ENCODE peak calls at places on chromosome 21, in nine cellular contexts. T is RWPE1, G is WTC11, S is IMR-90, R is PC-3, E is transverse colon, Y is cardiac muscle cell, Z is kidney epithelial cell, Q is left ventricle myocardium inferior. W is an unnamed sample.

GRCh38 chr21:15520811-15521643 is 208.8 kb upstream of the USP25 start:
- DNase-seq in T (peak), G (no peak), S (peak), R (peak), E (no peak), Y (no peak), Z (no peak), Q (no peak), W (no peak)

GRCh38 chr21:46294647-46295176 is 8.6 kb downstream of the YBEY start:
- DNase-seq in T (no peak), G (no peak), S (peak), R (no peak), E (no peak), Y (peak), Z (peak), Q (peak), W (peak)

GRCh38 chr21:34037446-34037845 is 35.9 kb upstream of the MRPS6 start:
- DNase-seq in T (peak), G (no peak), S (peak), R (peak), E (no peak), Y (peak), Z (no peak), Q (no peak), W (no peak)

GRCh38 chr21:14878971-14879370 is 185.8 kb downstream of the NRIP1 start:
- DNase-seq in T (peak), G (no peak), S (no peak), R (peak), E (no peak), Y (no peak), Z (no peak), Q (no peak), W (no peak)

GRCh38 chr21:23601549-23601948 is 2005.7 kb downstream of the MRPL39 start:
- DNase-seq in T (no peak), G (no peak), S (no peak), R (no peak), E (no peak), Y (no peak), Z (no peak), Q (no peak), W (no peak)

GRCh38 chr21:44024895-44025353 is 12.8 kb downstream of the TRAPPC10 start:
- DNase-seq in T (no peak), G (no peak), S (peak), R (no peak), E (peak), Y (peak), Z (no peak), Q (peak), W (no peak)

GRCh38 chr21:43598416-43599120 is 60.7 kb downstream of the HSF2BP start:
- DNase-seq in T (no peak), G (no peak), S (peak), R (peak), E (no peak), Y (peak), Z (no peak), Q (no peak), W (no peak)

GRCh38 chr21:38679531-38679930 is 126.2 kb upstream of the ETS2 start:
- DNase-seq in T (no peak), G (no peak), S (peak), R (peak), E (no peak), Y (peak), Z (peak), Q (no peak), W (no peak)

GRCh38 chr21:45259206-45259795 is 28.4 kb downstream of the POFUT2 start:
- DNase-seq in T (no peak), G (no peak), S (no peak), R (no peak), E (no peak), Y (peak), Z (no peak), Q (no peak), W (no peak)

GRCh38 chr21:45894891-45895777 is 86.4 kb upstream of the COL6A1 start:
- DNase-seq in T (no peak), G (no peak), S (no peak), R (no peak), E (no peak), Y (no peak), Z (no peak), Q (no peak), W (no peak)

GRCh38 chr21:16239659-16240265 is 510.0 kb downstream of the USP25 start:
- DNase-seq in T (no peak), G (no peak), S (no peak), R (peak), E (no peak), Y (no peak), Z (no peak), Q (no peak), W (no peak)

GRCh38 chr21:40043866-40044265 is 176.6 kb downstream of the PCP4 start:
- DNase-seq in T (no peak), G (no peak), S (no peak), R (no peak), E (no peak), Y (no peak), Z (no peak), Q (no peak), W (no peak)

GRCh38 chr21:42360317-42360716 is 6.0 kb downstream of the TFF1 start:
- DNase-seq in T (no peak), G (no peak), S (no peak), R (peak), E (no peak), Y (no peak), Z (no peak), Q (no peak), W (peak)

GRCh38 chr21:46599251-46599572 is 5.7 kb downstream of the S100B start:
- DNase-seq in T (no peak), G (no peak), S (peak), R (no peak), E (no peak), Y (peak), Z (peak), Q (no peak), W (no peak)

GRCh38 chr21:46118305-46118870 is 20.5 kb downstream of the COL6A2 start:
- DNase-seq in T (no peak), G (peak), S (no peak), R (no peak), E (no peak), Y (no peak), Z (no peak), Q (peak), W (no peak)

GRCh38 chr21:39567180-39567972 is 45.4 kb upstream of the B3GALT5 start:
- DNase-seq in T (no peak), G (no peak), S (no peak), R (no peak), E (no peak), Y (no peak), Z (no peak), Q (no peak), W (no peak)

GRCh38 chr21:44376606-44377005 is 23.2 kb downstream of the TRPM2 start:
- DNase-seq in T (no peak), G (no peak), S (no peak), R (no peak), E (no peak), Y (no peak), Z (no peak), Q (no peak), W (no peak)

GRCh38 chr21:42461185-42461520 is 34.9 kb downstream of the RSPH1 start:
- DNase-seq in T (no peak), G (no peak), S (no peak), R (no peak), E (peak), Y (no peak), Z (no peak), Q (no peak), W (peak)

GRCh38 chr21:17370750-17371325 is 142.0 kb upstream of the CXADR start:
- DNase-seq in T (no peak), G (no peak), S (no peak), R (no peak), E (no peak), Y (no peak), Z (no peak), Q (no peak), W (no peak)

GRCh38 chr21:42524341-42525227 is 10.9 kb downstream of the SLC37A1 start:
- DNase-seq in T (no peak), G (peak), S (peak), R (peak), E (peak), Y (no peak), Z (no peak), Q (peak), W (peak)

GRCh38 chr21:15706686-15707085 is 23.1 kb upstream of the USP25 start:
- DNase-seq in T (peak), G (no peak), S (peak), R (peak), E (peak), Y (peak), Z (peak), Q (no peak), W (no peak)

GRCh38 chr21:45112371-45112770 is 38.0 kb downstream of the ADARB1 start:
- DNase-seq in T (no peak), G (no peak), S (no peak), R (no peak), E (no peak), Y (peak), Z (no peak), Q (no peak), W (no peak)

GRCh38 chr21:40120944-40121575 is 253.8 kb downstream of the PCP4 start:
- DNase-seq in T (no peak), G (no peak), S (peak), R (peak), E (no peak), Y (peak), Z (no peak), Q (no peak), W (no peak)

GRCh38 chr21:44079446-44079845 is 27.8 kb upstream of the PWP2 start:
- DNase-seq in T (no peak), G (no peak), S (no peak), R (no peak), E (no peak), Y (no peak), Z (no peak), Q (no peak), W (no peak)

GRCh38 chr21:26624983-26625519 is 52.0 kb upstream of the CYYR1 start:
- DNase-seq in T (no peak), G (no peak), S (no peak), R (no peak), E (no peak), Y (no peak), Z (no peak), Q (no peak), W (no peak)
- TF ChIP-seq CTCF in T (no peak), G (no peak), S (no peak), R (no peak), E (no peak), Y (no peak), Z (no peak), Q (no peak), W (no peak)

GRCh38 chr21:31190516-31190915 is 152.2 kb upstream of the KRTAP19-8 start:
- DNase-seq in T (no peak), G (no peak), S (no peak), R (no peak), E (no peak), Y (no peak), Z (no peak), Q (no peak), W (no peak)

GRCh38 chr21:31195334-31196015 is 148.6 kb downstream of the TIAM1 start:
- DNase-seq in T (no peak), G (no peak), S (no peak), R (no peak), E (no peak), Y (no peak), Z (no peak), Q (no peak), W (no peak)

GRCh38 chr21:31193761-31194160 is 150.3 kb downstream of the TIAM1 start:
- DNase-seq in T (no peak), G (peak), S (no peak), R (no peak), E (no peak), Y (no peak), Z (no peak), Q (no peak), W (no peak)

GRCh38 chr21:31194510-31195293 is 149.4 kb downstream of the TIAM1 start:
- DNase-seq in T (no peak), G (no peak), S (no peak), R (peak), E (no peak), Y (no peak), Z (no peak), Q (no peak), W (no peak)

GRCh38 chr21:31191553-31191952 is 152.5 kb downstream of the TIAM1 start:
- DNase-seq in T (no peak), G (no peak), S (peak), R (no peak), E (no peak), Y (no peak), Z (no peak), Q (no peak), W (no peak)
- TF ChIP-seq CTCF in T (no peak), G (no peak), S (no peak), R (no peak), E (no peak), Y (no peak), Z (no peak), Q (no peak), W (no peak)

DNA sequence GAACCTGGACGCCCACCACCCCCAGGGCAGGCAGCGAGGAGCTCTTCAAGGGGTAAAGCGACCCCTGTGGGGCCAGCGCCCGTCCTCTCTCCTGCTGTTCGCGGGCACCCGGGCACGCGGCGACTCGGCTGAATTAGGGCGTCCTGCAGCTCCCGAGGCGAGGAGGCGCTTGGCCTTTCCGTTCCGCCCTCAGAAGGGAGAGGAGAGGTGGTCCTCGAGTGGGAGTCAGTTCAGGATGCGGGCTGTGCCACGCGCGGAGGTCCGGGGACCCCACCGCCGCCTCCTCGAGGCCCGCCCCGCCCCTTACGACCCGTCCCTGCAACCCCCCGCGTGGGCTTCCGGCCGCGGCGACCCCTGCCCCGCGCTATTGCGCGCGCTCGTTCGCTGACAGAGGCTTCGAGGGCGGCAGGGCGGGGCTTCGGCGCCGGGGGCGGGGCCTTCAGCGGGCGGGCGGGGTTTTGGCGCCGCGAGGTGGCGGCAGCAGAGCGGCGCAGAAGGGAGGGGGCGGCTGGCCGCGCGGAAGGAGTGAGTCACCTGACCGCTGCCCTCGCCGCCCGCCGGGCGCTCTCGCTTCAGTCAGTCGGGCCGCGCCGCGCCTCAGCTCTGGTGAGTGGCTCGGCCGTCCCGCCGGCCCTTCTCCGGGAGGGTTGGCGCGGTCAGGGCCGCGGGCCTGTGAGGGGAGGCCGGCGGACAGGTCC is at the start of gene BACH1:
- DNase-seq in T (peak), G (peak), S (peak), R (peak), E (peak), Y (peak), Z (peak), Q (peak), W (peak)
- TF ChIP-seq CTCF in T (peak), G (no peak), S (peak), R (peak), E (peak), Y (peak), Z (peak), Q (peak), W (peak)

GRCh38 chr21:37087188-37087587 is 14.1 kb downstream of the TTC3 start:
- DNase-seq in T (no peak), G (no peak), S (peak), R (peak), E (no peak), Y (peak), Z (no peak), Q (no peak), W (peak)
- TF ChIP-seq CTCF in T (peak), G (no peak), S (peak), R (peak), E (peak), Y (peak), Z (no peak), Q (peak), W (no peak)

GRCh38 chr21:32991299-32991850 is 34.4 kb upstream of the OLIG2 start:
- DNase-seq in T (no peak), G (no peak), S (no peak), R (no peak), E (no peak), Y (no peak), Z (no peak), Q (no peak), W (no peak)

GRCh38 chr21:32990666-32991065 is 35.1 kb upstream of the OLIG2 start:
- DNase-seq in T (no peak), G (no peak), S (no peak), R (no peak), E (no peak), Y (no peak), Z (no peak), Q (no peak), W (no peak)

GRCh38 chr21:32993894-32994293 is 31.8 kb upstream of the OLIG2 start:
- DNase-seq in T (no peak), G (no peak), S (no peak), R (no peak), E (no peak), Y (no peak), Z (no peak), Q (no peak), W (no peak)

GRCh38 chr21:32994305-32994704 is 31.4 kb upstream of the OLIG2 start:
- DNase-seq in T (peak), G (no peak), S (peak), R (peak), E (no peak), Y (peak), Z (no peak), Q (no peak), W (no peak)
- TF ChIP-seq CTCF in T (peak), G (no peak), S (peak), R (peak), E (no peak), Y (peak), Z (peak), Q (peak), W (peak)